ENCODE peak calls at places on chromosome 4, in seven cellular contexts. P is NCI-H1417 treated with DMSO at 0.1 percent for 48 hours, N is IMR-90, O is NCI-H1092 treated with DMSO at 0.1 percent for 48 hours, M is uterus, K is nucleus accumbens, X is T-helper 1 cell. H is an unnamed sample.

GRCh38 chr4:14837860-14838259 is 164.4 kb upstream of the CPEB2 start:
- DNase-seq in P (no peak), O (no peak), K (no peak), N (no peak), X (no peak), M (no peak), H (no peak)

GRCh38 chr4:52299120-52299519 is 248.0 kb downstream of the SPATA18 start:
- DNase-seq in K (no peak), P (no peak), N (no peak), M (no peak), O (no peak), X (no peak), H (no peak)

GRCh38 chr4:152328595-152328994 is 207.3 kb downstream of the FBXW7 start:
- DNase-seq in M (no peak), K (no peak), N (no peak), X (no peak), P (no peak), O (no peak), H (peak)

GRCh38 chr4:184147858-184148799 is 69.5 kb downstream of the ENPP6 start:
- DNase-seq in P (no peak), M (no peak), K (no peak), O (no peak), X (peak), N (peak), H (peak)

GRCh38 chr4:33940281-33940680 is 2304.0 kb downstream of the ARAP2 start:
- DNase-seq in P (no peak), M (no peak), N (no peak), O (no peak), X (no peak), K (no peak), H (peak)

GRCh38 chr4:96833831-96834230 is 993.9 kb downstream of the PDHA2 start:
- DNase-seq in K (no peak), M (no peak), X (no peak), P (no peak), O (no peak), N (no peak), H (no peak)

GRCh38 chr4:39812500-39812899 is 114.6 kb downstream of the UBE2K start:
- DNase-seq in X (no peak), P (no peak), N (no peak), O (no peak), K (no peak), M (no peak), H (no peak)

GRCh38 chr4:80026080-80026479 is 46.9 kb downstream of the ANTXR2 start:
- DNase-seq in P (no peak), O (no peak), M (no peak), K (no peak), X (no peak), N (peak), H (no peak)

GRCh38 chr4:74619931-74620702 is 174.2 kb downstream of the BTC start:
- DNase-seq in O (no peak), M (no peak), P (no peak), N (peak), X (no peak), K (no peak), H (peak)

GRCh38 chr4:152398060-152398459 is 137.8 kb downstream of the FBXW7 start:
- DNase-seq in P (no peak), O (peak), M (no peak), N (peak), K (no peak), X (no peak), H (peak)

GRCh38 chr4:101346312-101346561 is 1.1 kb downstream of the PPP3CA start:
- DNase-seq in M (no peak), X (no peak), P (no peak), K (peak), O (peak), N (no peak), H (no peak)

GRCh38 chr4:182975806-182976205 is 58.6 kb upstream of the DCTD start:
- DNase-seq in N (peak), X (peak), P (no peak), K (no peak), O (no peak), M (no peak), H (peak)

GRCh38 chr4:75821966-75822365 is 80.3 kb downstream of the PPEF2 start:
- DNase-seq in M (no peak), K (no peak), P (no peak), X (no peak), O (no peak), N (peak), H (peak)

GRCh38 chr4:168540086-168540864 is 43.4 kb downstream of the PALLD start:
- DNase-seq in N (peak), M (no peak), K (no peak), P (no peak), O (no peak), X (peak), H (peak)

GRCh38 chr4:40750461-40751258 is 905 bp downstream of the NSUN7 start:
- DNase-seq in K (no peak), M (no peak), X (no peak), N (no peak), P (no peak), O (no peak), H (peak)

GRCh38 chr4:43163101-43163792 is 270.7 kb downstream of the GRXCR1 start:
- DNase-seq in P (no peak), N (no peak), K (no peak), O (no peak), X (no peak), M (no peak), H (no peak)

GRCh38 chr4:1614854-1615595 is 69.1 kb downstream of the FAM53A start:
- DNase-seq in X (peak), O (no peak), N (no peak), P (no peak), M (no peak), K (no peak), H (no peak)

GRCh38 chr4:20368926-20369325 is 117.2 kb downstream of the SLIT2 start:
- DNase-seq in X (no peak), P (no peak), N (peak), K (no peak), M (no peak), O (no peak), H (peak)

GRCh38 chr4:128241425-128241913 is 46.1 kb downstream of the PGRMC2 start:
- DNase-seq in O (no peak), M (no peak), N (peak), X (no peak), K (no peak), P (no peak), H (peak)

GRCh38 chr4:7299908-7300710 is 107.8 kb downstream of the SORCS2 start:
- DNase-seq in X (no peak), N (no peak), O (no peak), K (no peak), P (no peak), M (no peak), H (no peak)

GRCh38 chr4:37981844-37982720 is 21.9 kb downstream of the PTTG2 start:
- DNase-seq in O (no peak), X (no peak), M (no peak), N (peak), K (no peak), P (no peak), H (peak)

GRCh38 chr4:26048378-26048882 is 134.4 kb downstream of the SMIM20 start:
- DNase-seq in N (peak), M (peak), K (no peak), P (no peak), O (no peak), X (no peak), H (peak)

GRCh38 chr4:22019676-22020075 is 71.1 kb upstream of the KCNIP4 start:
- DNase-seq in K (no peak), M (no peak), O (no peak), P (no peak), X (no peak), N (no peak), H (peak)

GRCh38 chr4:89765966-89766365 is 71.0 kb downstream of the SNCA start:
- DNase-seq in M (no peak), O (peak), P (no peak), K (no peak), X (no peak), N (peak), H (peak)

GRCh38 chr4:77697860-77698599 is 92.4 kb downstream of the CXCL13 start:
- DNase-seq in P (no peak), N (peak), X (peak), O (peak), M (no peak), K (no peak), H (peak)

GRCh38 chr4:151652841-151653547 is 107.8 kb downstream of the GATB start:
- DNase-seq in N (no peak), O (no peak), K (no peak), X (no peak), P (no peak), M (peak), H (peak)

GRCh38 chr4:168845897-168846296 is 164.2 kb downstream of the CBR4 start:
- DNase-seq in P (no peak), K (no peak), N (no peak), X (no peak), M (no peak), O (peak), H (no peak)

GRCh38 chr4:19850909-19851308 is 400.8 kb upstream of the SLIT2 start:
- DNase-seq in X (no peak), K (no peak), O (no peak), M (no peak), N (peak), P (no peak), H (peak)

GRCh38 chr4:113407409-113407808 is 354.1 kb downstream of the CAMK2D start:
- DNase-seq in K (no peak), X (no peak), O (peak), P (no peak), N (no peak), M (no peak), H (no peak)

GRCh38 chr4:17447675-17448298 is 64.1 kb downstream of the QDPR start:
- DNase-seq in K (peak), N (peak), O (peak), X (peak), P (no peak), M (peak), H (peak)

GRCh38 chr4:168514249-168514852 is 17.5 kb downstream of the PALLD start:
- DNase-seq in K (no peak), P (no peak), M (no peak), X (peak), O (peak), N (peak), H (peak)

GRCh38 chr4:60657802-60658201 is 542.3 kb upstream of the ADGRL3 start:
- DNase-seq in X (no peak), K (no peak), P (no peak), O (no peak), N (peak), M (no peak), H (peak)

GRCh38 chr4:139560396-139561084 is 4.5 kb upstream of the SETD7 start:
- DNase-seq in P (no peak), M (peak), K (no peak), N (no peak), X (peak), O (no peak), H (no peak)

GRCh38 chr4:169225058-169225751 is 45.6 kb downstream of the SH3RF1 start:
- DNase-seq in O (no peak), X (no peak), N (peak), K (no peak), M (no peak), P (no peak), H (peak)

GRCh38 chr4:23878912-23879732 is 10.7 kb downstream of the PPARGC1A start:
- DNase-seq in K (no peak), N (peak), O (no peak), P (no peak), M (no peak), X (no peak), H (no peak)

GRCh38 chr4:168631241-168632151 is 134.6 kb downstream of the PALLD start:
- DNase-seq in M (peak), K (no peak), X (no peak), N (peak), O (peak), P (no peak), H (peak)

GRCh38 chr4:1880332-1880731 is 9.1 kb downstream of the NSD2 start:
- DNase-seq in O (no peak), M (no peak), N (no peak), K (no peak), P (no peak), X (no peak), H (no peak)

H was measured in fibroblast of the aortic adventitia.